ENCODE peak calls at places on chromosomes 16 and 17, in seven cellular contexts. Q is effector memory CD4-positive, alpha-beta T cell; N is RPMI7951; M is AG09319; I is NAMALWA; E is mucosa of descending colon; C is NCI-H774. G is an unnamed sample.
A peak's percentile ranks its signal among the peaks of the same experiment; 100 is the strongest.

GRCh38 chr16:87233928-87234327 is 83.3 kb downstream of the C16orf95 start:
- DNase-seq in Q (no peak), N (peak; percentile 39), M (no peak), I (no peak), E (no peak), C (no peak), G (no peak)

GRCh38 chr16:55046513-55046912 is 115.8 kb downstream of the IRX5 start:
- DNase-seq in Q (no peak), N (no peak), M (no peak), I (no peak), E (no peak), C (no peak), G (no peak)

GRCh38 chr17:18968945-18969887 is 17.3 kb downstream of the SLC5A10 start:
- DNase-seq in Q (no peak), N (no peak), M (no peak), I (no peak), E (peak; percentile 92), C (no peak), G (no peak)

GRCh38 chr17:57534863-57535651 is 210.0 kb downstream of the CCDC182 start:
- DNase-seq in Q (no peak), N (peak; percentile 44), M (no peak), I (no peak), E (no peak), C (peak; percentile 41), G (no peak)

GRCh38 chr16:11319529-11320146 is 25.6 kb upstream of the RMI2 start:
- DNase-seq in Q (no peak), N (no peak), M (no peak), I (peak; percentile 48), E (no peak), C (no peak), G (peak; percentile 24)

GRCh38 chr16:546909-547770 is 13.1 kb upstream of the PRR35 start:
- DNase-seq in Q (peak; percentile 48), N (no peak), M (no peak), I (no peak), E (peak; percentile 86), C (no peak), G (no peak)

GRCh38 chr16:89257281-89257731 is 39.8 kb downstream of the ZNF778 start:
- DNase-seq in Q (no peak), N (peak; percentile 46), M (no peak), I (no peak), E (no peak), C (no peak), G (no peak)

GRCh38 chr17:63436523-63437110 is 9.5 kb downstream of the CYB561 start:
- DNase-seq in Q (no peak), N (no peak), M (no peak), I (no peak), E (no peak), C (no peak), G (peak; percentile 73)

GRCh38 chr17:40536731-40537171 is 28.5 kb downstream of the CCR7 start:
- DNase-seq in Q (no peak), N (peak; percentile 45), M (peak; percentile 73), I (no peak), E (no peak), C (no peak), G (no peak)

GRCh38 chr17:63697341-63698286 is 2.3 kb downstream of the LIMD2 start:
- DNase-seq in Q (peak; percentile 77), N (no peak), M (no peak), I (peak; percentile 93), E (peak; percentile 90), C (no peak), G (peak; percentile 80)

GRCh38 chr17:65292430-65292829 is 155.3 kb downstream of the RGS9 start:
- DNase-seq in Q (no peak), N (peak; percentile 39), M (no peak), I (no peak), E (no peak), C (no peak), G (no peak)

GRCh38 chr17:78127240-78127887 is 1.2 kb downstream of the TMC6 start:
- DNase-seq in Q (peak; percentile 66), N (no peak), M (no peak), I (peak; percentile 80), E (peak; percentile 91), C (no peak), G (peak; percentile 69)

GRCh38 chr17:68532826-68533225 is 20.6 kb downstream of the PRKAR1A start:
- DNase-seq in Q (no peak), N (no peak), M (no peak), I (no peak), E (no peak), C (no peak), G (no peak)

GRCh38 chr17:37725021-37725585 is 19.8 kb downstream of the HNF1B start:
- DNase-seq in Q (no peak), N (no peak), M (no peak), I (no peak), E (no peak), C (no peak), G (no peak)

GRCh38 chr17:50817142-50817751 is 18.1 kb upstream of the WFIKKN2 start:
- DNase-seq in Q (peak; percentile 31), N (peak; percentile 26), M (no peak), I (peak; percentile 59), E (no peak), C (no peak), G (peak; percentile 85)

GRCh38 chr17:37067555-37068111 is 118.9 kb downstream of the AATF start:
- DNase-seq in Q (no peak), N (peak; percentile 74), M (peak; percentile 62), I (no peak), E (peak; percentile 68), C (peak; percentile 44), G (peak; percentile 27)

GRCh38 chr17:77388384-77389306 is 247.9 kb downstream of the SEC14L1 start:
- DNase-seq in Q (no peak), N (no peak), M (no peak), I (no peak), E (no peak), C (no peak), G (no peak)

GRCh38 chr16:29146266-29146665 is 161.4 kb downstream of the LAT start:
- DNase-seq in Q (no peak), N (no peak), M (no peak), I (no peak), E (no peak), C (no peak), G (no peak)

GRCh38 chr16:18931756-18932155 is 5.5 kb upstream of the SMG1 start:
- DNase-seq in Q (no peak), N (no peak), M (no peak), I (no peak), E (no peak), C (no peak), G (no peak)

GRCh38 chr17:1590031-1590746 is 27.6 kb upstream of the PITPNA start:
- DNase-seq in Q (no peak), N (peak; percentile 92), M (peak; percentile 42), I (no peak), E (peak; percentile 76), C (no peak), G (no peak)

GRCh38 chr17:28908640-28909098 is 5.8 kb upstream of the DHRS13 start:
- DNase-seq in Q (no peak), N (peak; percentile 75), M (peak; percentile 43), I (no peak), E (no peak), C (no peak), G (peak; percentile 39)

GRCh38 chr17:19979917-19980770 is 2.5 kb upstream of the AKAP10 start:
- DNase-seq in Q (no peak), N (no peak), M (no peak), I (no peak), E (peak; percentile 52), C (no peak), G (peak; percentile 58)

GRCh38 chr16:460787-461186 is 35.3 kb downstream of the RAB11FIP3 start:
- DNase-seq in Q (no peak), N (no peak), M (no peak), I (no peak), E (no peak), C (no peak), G (no peak)

GRCh38 chr16:1060416-1061340 is 11.9 kb upstream of the SSTR5 start:
- DNase-seq in Q (no peak), N (no peak), M (no peak), I (no peak), E (no peak), C (no peak), G (no peak)

GRCh38 chr16:46789075-46789474 is 40.9 kb upstream of the MYLK3 start:
- DNase-seq in Q (no peak), N (no peak), M (no peak), I (peak; percentile 66), E (no peak), C (no peak), G (no peak)

GRCh38 chr16:72092832-72093447 is 480 bp downstream of the TXNL4B start:
- DNase-seq in Q (no peak), N (peak; percentile 73), M (peak; percentile 22), I (no peak), E (no peak), C (no peak), G (no peak)

GRCh38 chr16:54787045-54787444 is 143.6 kb upstream of the IRX5 start:
- DNase-seq in Q (no peak), N (no peak), M (no peak), I (no peak), E (no peak), C (no peak), G (no peak)

GRCh38 chr16:20681821-20682736 is 15.4 kb downstream of the ACSM1 start:
- DNase-seq in Q (no peak), N (no peak), M (no peak), I (no peak), E (no peak), C (no peak), G (no peak)

GRCh38 chr16:73186752-73187151 is 138.8 kb upstream of the ZFHX3 start:
- DNase-seq in Q (no peak), N (no peak), M (no peak), I (no peak), E (no peak), C (no peak), G (no peak)

GRCh38 chr17:60888812-60889709 is 211.4 kb downstream of the BCAS3 start:
- DNase-seq in Q (no peak), N (no peak), M (no peak), I (no peak), E (no peak), C (no peak), G (no peak)

GRCh38 chr16:31132979-31133599 is 2.4 kb downstream of the PRSS8 start:
- DNase-seq in Q (no peak), N (no peak), M (no peak), I (no peak), E (no peak), C (no peak), G (no peak)

GRCh38 chr17:28549274-28550132 is 2.9 kb downstream of the UNC119 start:
- DNase-seq in Q (peak; percentile 61), N (no peak), M (no peak), I (peak; percentile 65), E (no peak), C (no peak), G (peak; percentile 39)

GRCh38 chr17:33124871-33125551 is 133.4 kb downstream of the SPACA3 start:
- DNase-seq in Q (no peak), N (no peak), M (no peak), I (no peak), E (no peak), C (no peak), G (no peak)

GRCh38 chr17:59304811-59305210 is 26.6 kb upstream of the YPEL2 start:
- DNase-seq in Q (no peak), N (no peak), M (no peak), I (no peak), E (no peak), C (no peak), G (no peak)

GRCh38 chr16:85028638-85029412 is 1.2 kb downstream of the KIAA0513 start:
- DNase-seq in Q (peak; percentile 63), N (peak; percentile 44), M (no peak), I (peak; percentile 44), E (peak; percentile 85), C (no peak), G (peak; percentile 85)

GRCh38 chr17:17387461-17388362 is 84.5 kb downstream of the NT5M start:
- DNase-seq in Q (no peak), N (no peak), M (no peak), I (peak; percentile 23), E (peak; percentile 83), C (peak; percentile 16), G (peak; percentile 90)

GRCh38 chr17:63455417-63455816 is 9.3 kb upstream of the CYB561 start:
- DNase-seq in Q (no peak), N (no peak), M (no peak), I (no peak), E (no peak), C (no peak), G (no peak)

GRCh38 chr17:82872591-82873520 is 33.0 kb upstream of the ZNF750 start:
- DNase-seq in Q (no peak), N (no peak), M (no peak), I (peak; percentile 74), E (peak; percentile 44), C (no peak), G (no peak)

G was measured in pancreas.